ENCODE peak calls at places on chromosome 17, in six cellular contexts. M is neural crest cell; P is activated CD8-positive, alpha-beta T cell treated with anti-CD3 and anti-CD28 coated beads for 36 hours; R is fibroblast of pulmonary artery; E is RWPE1; I is AG09309. T is an unnamed sample.
A peak's percentile ranks its signal among the peaks of the same experiment; 100 is the strongest.

GRCh38 chr17:74444406-74444805 is 12.5 kb downstream of the GPRC5C start:
- DNase-seq in I (no peak), P (no peak), E (no peak), R (peak; percentile 38), M (peak; percentile 40), T (peak; percentile 50)

GRCh38 chr17:75694536-75694935 is 26.7 kb upstream of the ITGB4 start:
- DNase-seq in P (no peak), E (no peak), I (no peak), R (no peak), M (no peak), T (no peak)

GRCh38 chr17:61488878-61489718 is 36.9 kb downstream of the TBX4 start:
- DNase-seq in P (no peak), M (no peak), E (no peak), I (no peak), R (no peak), T (no peak)

GRCh38 chr17:57577751-57578607 is 167.1 kb downstream of the CCDC182 start:
- DNase-seq in R (peak; percentile 92), M (peak; percentile 30), P (no peak), E (no peak), I (no peak), T (no peak)

GRCh38 chr17:77721823-77722160 is 236.7 kb upstream of the TNRC6C start:
- DNase-seq in P (no peak), I (no peak), E (no peak), M (no peak), R (no peak), T (no peak)

GRCh38 chr17:76888661-76889060 is 20.5 kb downstream of the MGAT5B start:
- DNase-seq in I (no peak), E (no peak), P (no peak), M (no peak), R (no peak), T (peak; percentile 36)

GRCh38 chr17:55304171-55304859 is 39.6 kb downstream of the HLF start:
- DNase-seq in E (no peak), R (no peak), P (no peak), M (no peak), I (no peak), T (no peak)

GRCh38 chr17:63140255-63140654 is 174.2 kb downstream of the TANC2 start:
- DNase-seq in R (peak; percentile 48), I (no peak), P (peak; percentile 40), M (no peak), E (no peak), T (no peak)

GRCh38 chr17:27558341-27558740 is 72.6 kb upstream of the LGALS9 start:
- DNase-seq in E (no peak), R (no peak), P (no peak), M (no peak), I (no peak), T (no peak)

GRCh38 chr17:27558842-27559505 is 72.0 kb upstream of the LGALS9 start:
- DNase-seq in P (no peak), I (no peak), M (no peak), R (no peak), E (no peak), T (no peak)

GRCh38 chr17:27560668-27561067 is 70.3 kb upstream of the LGALS9 start:
- DNase-seq in I (no peak), R (peak; percentile 62), P (no peak), E (no peak), M (no peak), T (no peak)

GRCh38 chr17:27559996-27560481 is 70.9 kb upstream of the LGALS9 start:
- DNase-seq in R (peak; percentile 99), M (no peak), E (peak; percentile 45), P (no peak), I (no peak), T (no peak)

DNA sequence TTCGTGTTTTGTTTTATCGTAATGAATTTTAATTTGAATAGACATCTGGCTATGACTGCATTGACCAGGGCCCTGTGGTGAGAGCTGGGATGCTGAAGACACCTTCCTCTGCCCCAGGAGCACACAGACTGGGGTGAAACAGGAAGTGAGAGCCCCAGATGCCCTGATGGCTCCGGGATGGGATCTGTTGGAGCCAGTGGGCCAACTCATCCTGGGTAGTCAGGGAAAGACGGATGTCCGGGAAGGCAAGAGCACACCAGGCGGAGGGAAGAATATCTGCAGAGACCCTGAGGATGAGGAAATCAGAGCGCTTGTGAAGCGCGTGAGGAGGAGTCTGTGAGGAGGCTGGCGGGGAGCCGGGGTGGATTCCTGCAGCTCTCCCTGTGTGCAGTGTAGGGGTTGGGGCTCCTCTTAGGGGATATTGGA is 71.5 kb upstream of the LGALS9 start:
- DNase-seq in R (peak; percentile 94), E (no peak), P (no peak), M (no peak), I (no peak), T (no peak)
- TF ChIP-seq CTCF in R (peak; percentile 56), E (no peak), P (no peak), M (no peak), I (no peak), T (no peak)

DNA sequence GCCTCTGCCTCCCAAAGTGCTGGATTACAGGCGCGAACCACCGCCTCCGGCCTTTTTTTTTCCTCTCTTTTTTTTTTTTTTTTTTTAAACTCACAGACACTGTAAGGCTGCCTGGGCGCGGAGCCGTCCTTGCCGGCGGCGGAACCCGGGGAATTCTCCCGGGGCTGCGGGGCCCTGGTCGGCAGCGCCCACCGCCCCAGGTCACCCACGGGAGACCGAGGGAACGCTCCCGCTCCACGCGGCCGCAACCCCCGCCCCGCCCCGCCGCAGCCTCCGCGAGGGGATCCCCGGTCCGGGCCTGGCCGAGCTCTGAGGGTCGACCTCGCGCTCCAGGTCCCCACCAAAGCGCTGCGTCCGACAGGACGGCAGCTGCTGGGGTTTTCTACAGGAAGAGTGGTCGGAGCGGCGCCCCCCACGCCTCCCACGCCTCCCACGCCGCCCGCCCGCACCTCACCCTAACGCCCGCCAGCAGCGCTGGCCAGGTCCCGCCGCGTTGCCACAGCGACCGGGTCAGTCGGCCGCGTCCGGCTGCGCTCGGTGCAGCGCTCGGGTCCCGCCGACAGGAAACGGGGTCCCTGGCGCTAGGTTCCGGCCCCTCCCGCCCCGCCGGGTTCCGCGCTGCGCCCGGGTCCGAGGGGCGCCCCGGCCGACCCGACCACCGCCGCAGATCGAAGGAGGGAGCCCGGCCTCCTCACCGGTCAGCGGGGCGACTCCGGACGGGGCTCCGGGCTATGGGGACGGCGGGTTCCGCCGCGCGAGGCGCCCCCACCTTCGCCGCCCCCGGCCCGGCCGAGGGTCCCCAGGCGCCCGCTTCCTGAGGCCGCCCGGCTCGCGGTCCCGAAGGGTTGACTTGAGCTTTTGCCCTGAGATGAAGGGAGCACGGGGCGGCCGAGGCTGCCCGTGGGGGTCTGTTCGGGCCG is at the start of gene CCDC57:
- DNase-seq in E (peak; percentile 76), M (peak; percentile 73), I (no peak), R (peak; percentile 82), P (peak; percentile 76), T (peak; percentile 91)
- TF ChIP-seq CTCF in E (no peak), M (peak; percentile 13), I (no peak), R (no peak), P (no peak), T (no peak)

DNA sequence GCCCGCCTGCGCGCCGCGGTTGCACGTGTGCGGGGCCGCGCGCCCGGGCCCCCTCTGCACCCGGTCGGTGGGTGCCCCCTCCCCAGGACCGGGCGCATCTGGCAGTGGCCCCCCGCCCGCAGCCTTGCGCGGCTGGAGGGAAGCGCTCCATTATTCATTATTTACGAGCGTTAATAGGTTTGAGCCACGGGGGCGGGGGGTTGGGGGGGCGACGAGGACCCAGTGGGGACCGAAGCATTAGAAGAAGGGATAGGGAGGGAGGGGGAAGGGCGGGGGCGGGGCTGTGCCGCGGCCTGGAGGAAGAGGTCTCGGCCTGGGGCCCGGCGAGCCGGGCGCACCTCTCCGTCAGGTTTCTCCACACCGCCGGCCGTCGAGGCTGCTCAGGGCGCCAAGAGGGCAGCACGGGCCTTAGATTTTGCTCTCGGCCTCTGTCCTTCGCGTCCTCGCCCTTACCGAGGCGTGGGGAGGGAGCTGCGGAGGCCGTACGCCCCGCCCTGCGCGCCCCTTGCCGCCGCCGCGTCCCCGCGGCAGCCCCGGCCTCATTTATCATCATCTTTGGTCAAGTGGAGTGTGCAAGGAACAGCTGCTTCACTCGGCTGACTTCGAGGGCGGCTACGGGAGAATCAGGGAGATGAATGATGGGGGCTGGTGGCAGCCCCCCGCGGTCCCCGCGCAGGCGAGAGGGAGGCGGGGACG is 54.2 kb downstream of the SREBF1 start:
- DNase-seq in P (peak; percentile 27), M (peak; percentile 28), E (no peak), R (no peak), I (no peak), T (peak; percentile 68)
- TF ChIP-seq CTCF in P (no peak), M (no peak), E (no peak), R (no peak), I (no peak), T (no peak)

DNA sequence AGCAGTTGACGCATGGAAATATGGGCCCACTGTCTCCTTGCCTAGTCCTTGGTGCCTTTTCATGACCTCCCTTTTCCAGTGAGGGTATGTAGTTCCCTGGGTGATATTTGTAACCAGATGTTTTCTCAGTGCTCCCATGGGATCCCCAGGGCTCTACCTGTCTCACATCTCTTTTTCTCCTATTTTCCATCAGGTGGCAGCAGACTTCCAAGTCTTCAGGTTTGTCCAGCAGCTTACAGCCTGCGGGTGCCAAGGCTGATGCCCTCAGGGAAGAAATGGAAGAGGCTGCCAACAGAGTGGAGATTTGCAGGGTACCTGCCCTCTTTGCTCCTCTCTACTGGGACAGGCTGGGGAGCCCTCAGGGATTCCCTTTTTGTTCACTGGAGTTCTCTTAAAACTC is 89.1 kb downstream of the ELAC2 start:
- DNase-seq in E (no peak), I (no peak), M (no peak), R (no peak), P (no peak), T (no peak)
- TF ChIP-seq CTCF in E (no peak), I (peak; percentile 40), M (peak; percentile 19), R (peak; percentile 3), P (no peak), T (no peak)

GRCh38 chr17:11144358-11145233 is 96.4 kb upstream of the SHISA6 start:
- DNase-seq in R (peak; percentile 44), P (peak; percentile 12), I (no peak), M (peak; percentile 23), E (peak; percentile 17), T (peak; percentile 45)
- TF ChIP-seq CTCF in R (peak; percentile 50), P (peak; percentile 60), I (peak; percentile 16), M (peak; percentile 79), E (peak; percentile 59), T (peak; percentile 68)

T was measured in nephron progenitor cell.